ENCODE peak calls at places on chromosomes 4 and X, in nine cellular contexts. One of them, this sample, is unnamed.
A peak's percentile ranks its signal among the peaks of the same experiment; 100 is the strongest.

GRCh38 chr4:6855692-6856297 is 53.8 kb upstream of the TBC1D14 start:
- DNase-seq in fibroblast of pulmonary artery: peak; percentile 71
- DNase-seq in activated T-cell treated with anti-CD3 and anti-CD28 coated beads for 24 hours: peak; percentile 23
- DNase-seq in HS-5: no peak
- DNase-seq in left ventricle myocardium superior: no peak
- DNase-seq in tibial nerve: no peak
- DNase-seq in NCI-H345: no peak
- DNase-seq in NCI-H1105: peak; percentile 29
- DNase-seq in NCI-H69: no peak
- DNase-seq in this sample: no peak

GRCh38 chrX:32592786-32593185 is 618.6 kb downstream of the DMD start:
- DNase-seq in activated T-cell treated with anti-CD3 and anti-CD28 coated beads for 24 hours: no peak
- DNase-seq in NCI-H345: no peak
- DNase-seq in NCI-H69: no peak
- DNase-seq in left ventricle myocardium superior: peak; percentile 18
- DNase-seq in fibroblast of pulmonary artery: no peak
- DNase-seq in tibial nerve: no peak
- DNase-seq in HS-5: no peak
- DNase-seq in NCI-H1105: no peak
- DNase-seq in this sample: no peak

GRCh38 chr4:26671111-26671510 is 87.2 kb downstream of the TBC1D19 start:
- DNase-seq in HS-5: no peak
- DNase-seq in NCI-H69: no peak
- DNase-seq in fibroblast of pulmonary artery: no peak
- DNase-seq in tibial nerve: no peak
- DNase-seq in left ventricle myocardium superior: no peak
- DNase-seq in NCI-H345: peak; percentile 6
- DNase-seq in NCI-H1105: no peak
- DNase-seq in activated T-cell treated with anti-CD3 and anti-CD28 coated beads for 24 hours: no peak
- DNase-seq in this sample: no peak

GRCh38 chrX:40201486-40201885 is 103.7 kb upstream of the BCOR start:
- DNase-seq in tibial nerve: no peak
- DNase-seq in fibroblast of pulmonary artery: no peak
- DNase-seq in activated T-cell treated with anti-CD3 and anti-CD28 coated beads for 24 hours: no peak
- DNase-seq in HS-5: no peak
- DNase-seq in NCI-H345: no peak
- DNase-seq in NCI-H1105: no peak
- DNase-seq in left ventricle myocardium superior: no peak
- DNase-seq in NCI-H69: peak; percentile 14
- DNase-seq in this sample: peak; percentile 23

GRCh38 chrX:154490021-154490413 is 412 bp downstream of the SLC10A3 start:
- DNase-seq in left ventricle myocardium superior: no peak
- DNase-seq in NCI-H1105: no peak
- DNase-seq in HS-5: no peak
- DNase-seq in tibial nerve: no peak
- DNase-seq in activated T-cell treated with anti-CD3 and anti-CD28 coated beads for 24 hours: no peak
- DNase-seq in NCI-H345: no peak
- DNase-seq in fibroblast of pulmonary artery: peak; percentile 44
- DNase-seq in NCI-H69: peak; percentile 44
- DNase-seq in this sample: no peak

GRCh38 chrX:56765816-56766553 is 36.9 kb downstream of the NBDY start:
- DNase-seq in NCI-H345: no peak
- DNase-seq in left ventricle myocardium superior: no peak
- DNase-seq in tibial nerve: no peak
- DNase-seq in HS-5: no peak
- DNase-seq in NCI-H69: no peak
- DNase-seq in NCI-H1105: no peak
- DNase-seq in activated T-cell treated with anti-CD3 and anti-CD28 coated beads for 24 hours: no peak
- DNase-seq in fibroblast of pulmonary artery: peak; percentile 6
- DNase-seq in this sample: no peak

GRCh38 chrX:132963846-132964245 is 5.4 kb upstream of the HS6ST2 start:
- DNase-seq in fibroblast of pulmonary artery: no peak
- DNase-seq in left ventricle myocardium superior: no peak
- DNase-seq in NCI-H69: no peak
- DNase-seq in activated T-cell treated with anti-CD3 and anti-CD28 coated beads for 24 hours: no peak
- DNase-seq in NCI-H345: no peak
- DNase-seq in HS-5: no peak
- DNase-seq in NCI-H1105: no peak
- DNase-seq in tibial nerve: no peak
- DNase-seq in this sample: no peak

GRCh38 chr4:54545663-54546424 is 111.9 kb upstream of the KIT start:
- DNase-seq in left ventricle myocardium superior: no peak
- DNase-seq in tibial nerve: peak; percentile 22
- DNase-seq in NCI-H1105: no peak
- DNase-seq in activated T-cell treated with anti-CD3 and anti-CD28 coated beads for 24 hours: no peak
- DNase-seq in NCI-H69: peak; percentile 17
- DNase-seq in fibroblast of pulmonary artery: no peak
- DNase-seq in HS-5: no peak
- DNase-seq in NCI-H345: no peak
- DNase-seq in this sample: no peak

GRCh38 chrX:55522577-55523254 is 33.1 kb upstream of the USP51 start:
- DNase-seq in tibial nerve: no peak
- DNase-seq in HS-5: no peak
- DNase-seq in left ventricle myocardium superior: no peak
- DNase-seq in NCI-H69: no peak
- DNase-seq in NCI-H1105: no peak
- DNase-seq in NCI-H345: no peak
- DNase-seq in activated T-cell treated with anti-CD3 and anti-CD28 coated beads for 24 hours: no peak
- DNase-seq in fibroblast of pulmonary artery: no peak
- DNase-seq in this sample: no peak

GRCh38 chrX:34612036-34612435 is 45.0 kb downstream of the TMEM47 start:
- DNase-seq in NCI-H69: no peak
- DNase-seq in tibial nerve: no peak
- DNase-seq in NCI-H1105: no peak
- DNase-seq in left ventricle myocardium superior: no peak
- DNase-seq in NCI-H345: no peak
- DNase-seq in HS-5: no peak
- DNase-seq in activated T-cell treated with anti-CD3 and anti-CD28 coated beads for 24 hours: no peak
- DNase-seq in fibroblast of pulmonary artery: peak; percentile 31
- DNase-seq in this sample: no peak

GRCh38 chrX:124274438-124275166 is 57.9 kb upstream of the TEX13D start:
- DNase-seq in tibial nerve: no peak
- DNase-seq in HS-5: no peak
- DNase-seq in left ventricle myocardium superior: peak; percentile 37
- DNase-seq in NCI-H69: peak; percentile 14
- DNase-seq in activated T-cell treated with anti-CD3 and anti-CD28 coated beads for 24 hours: no peak
- DNase-seq in NCI-H1105: no peak
- DNase-seq in fibroblast of pulmonary artery: no peak
- DNase-seq in NCI-H345: no peak
- DNase-seq in this sample: no peak

GRCh38 chrX:112808007-112808406 is 32.6 kb downstream of the AMOT start:
- DNase-seq in NCI-H69: no peak
- DNase-seq in fibroblast of pulmonary artery: no peak
- DNase-seq in NCI-H345: no peak
- DNase-seq in HS-5: no peak
- DNase-seq in tibial nerve: no peak
- DNase-seq in left ventricle myocardium superior: no peak
- DNase-seq in NCI-H1105: no peak
- DNase-seq in activated T-cell treated with anti-CD3 and anti-CD28 coated beads for 24 hours: no peak
- DNase-seq in this sample: no peak

GRCh38 chr4:89708903-89709361 is 128.0 kb downstream of the SNCA start:
- DNase-seq in NCI-H69: peak; percentile 67
- DNase-seq in fibroblast of pulmonary artery: peak; percentile 77
- DNase-seq in NCI-H345: no peak
- DNase-seq in NCI-H1105: no peak
- DNase-seq in activated T-cell treated with anti-CD3 and anti-CD28 coated beads for 24 hours: no peak
- DNase-seq in left ventricle myocardium superior: no peak
- DNase-seq in HS-5: no peak
- DNase-seq in tibial nerve: no peak
- DNase-seq in this sample: no peak

GRCh38 chrX:51292421-51292820 is 40.2 kb upstream of the NUDT10 start:
- DNase-seq in left ventricle myocardium superior: no peak
- DNase-seq in activated T-cell treated with anti-CD3 and anti-CD28 coated beads for 24 hours: no peak
- DNase-seq in NCI-H69: no peak
- DNase-seq in NCI-H1105: no peak
- DNase-seq in HS-5: no peak
- DNase-seq in fibroblast of pulmonary artery: no peak
- DNase-seq in NCI-H345: no peak
- DNase-seq in tibial nerve: no peak
- DNase-seq in this sample: no peak

GRCh38 chrX:154019633-154020499 is at the start of gene IRAK1:
- DNase-seq in NCI-H345: peak; percentile 47
- DNase-seq in left ventricle myocardium superior: peak; percentile 78
- DNase-seq in NCI-H1105: peak; percentile 47
- DNase-seq in HS-5: no peak
- DNase-seq in NCI-H69: peak; percentile 76
- DNase-seq in fibroblast of pulmonary artery: peak; percentile 60
- DNase-seq in activated T-cell treated with anti-CD3 and anti-CD28 coated beads for 24 hours: no peak
- DNase-seq in tibial nerve: no peak
- DNase-seq in this sample: peak; percentile 69

GRCh38 chr4:99723555-99724450 is 66.2 kb upstream of the C4orf54 start:
- DNase-seq in NCI-H345: peak; percentile 6
- DNase-seq in NCI-H1105: no peak
- DNase-seq in left ventricle myocardium superior: peak; percentile 71
- DNase-seq in HS-5: peak; percentile 43
- DNase-seq in NCI-H69: peak; percentile 42
- DNase-seq in fibroblast of pulmonary artery: peak; percentile 87
- DNase-seq in tibial nerve: no peak
- DNase-seq in activated T-cell treated with anti-CD3 and anti-CD28 coated beads for 24 hours: peak; percentile 6
- DNase-seq in this sample: no peak

GRCh38 chr4:152299553-152299952 is 236.3 kb downstream of the FBXW7 start:
- DNase-seq in NCI-H69: no peak
- DNase-seq in tibial nerve: no peak
- DNase-seq in fibroblast of pulmonary artery: no peak
- DNase-seq in activated T-cell treated with anti-CD3 and anti-CD28 coated beads for 24 hours: no peak
- DNase-seq in NCI-H1105: no peak
- DNase-seq in HS-5: no peak
- DNase-seq in left ventricle myocardium superior: no peak
- DNase-seq in NCI-H345: no peak
- DNase-seq in this sample: no peak

GRCh38 chr4:5801696-5802095 is 90.7 kb downstream of the EVC start:
- DNase-seq in NCI-H69: no peak
- DNase-seq in HS-5: no peak
- DNase-seq in tibial nerve: no peak
- DNase-seq in fibroblast of pulmonary artery: no peak
- DNase-seq in activated T-cell treated with anti-CD3 and anti-CD28 coated beads for 24 hours: no peak
- DNase-seq in left ventricle myocardium superior: no peak
- DNase-seq in NCI-H1105: no peak
- DNase-seq in NCI-H345: no peak
- DNase-seq in this sample: no peak

GRCh38 chrX:129139837-129140679 is 383.2 kb downstream of the SMARCA1 start:
- DNase-seq in NCI-H1105: peak; percentile 67
- DNase-seq in left ventricle myocardium superior: no peak
- DNase-seq in NCI-H345: no peak
- DNase-seq in fibroblast of pulmonary artery: no peak
- DNase-seq in HS-5: no peak
- DNase-seq in NCI-H69: peak; percentile 95
- DNase-seq in tibial nerve: no peak
- DNase-seq in activated T-cell treated with anti-CD3 and anti-CD28 coated beads for 24 hours: no peak
- DNase-seq in this sample: no peak

GRCh38 chr4:8332891-8333331 is 63.4 kb downstream of the HTRA3 start:
- DNase-seq in NCI-H1105: no peak
- DNase-seq in HS-5: no peak
- DNase-seq in activated T-cell treated with anti-CD3 and anti-CD28 coated beads for 24 hours: no peak
- DNase-seq in left ventricle myocardium superior: no peak
- DNase-seq in tibial nerve: no peak
- DNase-seq in NCI-H345: no peak
- DNase-seq in fibroblast of pulmonary artery: no peak
- DNase-seq in NCI-H69: no peak
- DNase-seq in this sample: no peak

This sample was measured in GM12891.